ENCODE peak calls at places on chromosomes 11 and 22, in ten cellular contexts. A is GM19239; N is HFFc6; W is activated naive CD8-positive, alpha-beta T cell treated with anti-CD3 and anti-CD28 coated beads for 36 hours; E is colonic mucosa; C is AG08395; M is cardiac fibroblast; Y is cerebellum; V is NCI-H1930; S is mucosa of gallbladder. P is an unnamed sample.
A peak's percentile ranks its signal among the peaks of the same experiment; 100 is the strongest.

GRCh38 chr11:91981995-91982394 is 242.6 kb upstream of the FAT3 start:
- DNase-seq in M (peak; percentile 96), E (peak; percentile 30), V (no peak), S (peak; percentile 32), A (no peak), C (peak; percentile 94), Y (no peak), W (no peak), N (peak; percentile 96), P (peak; percentile 89)

GRCh38 chr22:22877523-22878210 is 9.9 kb upstream of the IGLL5 start:
- DNase-seq in Y (peak; percentile 28), S (peak; percentile 67), A (no peak), C (peak; percentile 75), E (peak; percentile 68), M (peak; percentile 68), N (peak; percentile 48), W (peak; percentile 65), V (peak; percentile 10), P (no peak)

GRCh38 chr22:42500836-42501179 is 18.8 kb downstream of the RRP7A start:
- DNase-seq in E (no peak), V (no peak), A (no peak), W (no peak), S (no peak), M (no peak), C (no peak), N (no peak), Y (no peak), P (no peak)

GRCh38 chr11:114479331-114479730 is 40.1 kb downstream of the REXO2 start:
- DNase-seq in Y (no peak), N (no peak), E (no peak), S (no peak), A (no peak), V (no peak), M (no peak), W (no peak), C (no peak), P (no peak)

GRCh38 chr11:12116425-12117032 is 6.1 kb downstream of the MICAL2 start:
- DNase-seq in C (no peak), Y (no peak), A (no peak), M (no peak), W (no peak), S (no peak), N (no peak), E (no peak), V (no peak), P (no peak)

GRCh38 chr11:69297926-69298777 is 4.2 kb downstream of the MYEOV start:
- DNase-seq in W (peak; percentile 69), M (peak; percentile 79), C (peak; percentile 77), S (peak; percentile 73), N (peak; percentile 89), V (no peak), E (peak; percentile 78), Y (no peak), A (peak; percentile 83), P (no peak)

GRCh38 chr22:46250035-46250782 is at the start of gene CDPF1:
- DNase-seq in A (peak; percentile 92), W (peak; percentile 93), E (peak; percentile 93), S (peak; percentile 91), M (peak; percentile 84), N (peak; percentile 80), Y (peak; percentile 94), C (peak; percentile 97), V (peak; percentile 69), P (peak; percentile 60)

GRCh38 chr22:25930083-25930482 is 188.1 kb downstream of the MYO18B start:
- DNase-seq in S (no peak), V (no peak), N (no peak), M (no peak), Y (no peak), A (no peak), C (no peak), W (no peak), E (no peak), P (no peak)

GRCh38 chr11:34891611-34892010 is 24.6 kb downstream of the APIP start:
- DNase-seq in M (no peak), C (no peak), S (no peak), N (no peak), A (no peak), Y (no peak), V (no peak), W (no peak), E (no peak), P (no peak)

GRCh38 chr11:68904458-68904847 is 762 bp downstream of the IGHMBP2 start:
- DNase-seq in M (peak; percentile 11), E (peak; percentile 52), W (peak; percentile 24), S (no peak), V (no peak), A (no peak), Y (peak; percentile 33), C (peak; percentile 19), N (no peak), P (no peak)

GRCh38 chr11:12815931-12816494 is 141.8 kb downstream of the TEAD1 start:
- DNase-seq in Y (no peak), A (no peak), V (no peak), C (no peak), M (no peak), W (no peak), N (no peak), E (no peak), S (no peak), P (no peak)

GRCh38 chr11:132353255-132353654 is 982.8 kb downstream of the NTM start:
- DNase-seq in E (no peak), A (no peak), W (no peak), Y (peak; percentile 27), S (no peak), C (no peak), M (no peak), N (no peak), V (no peak), P (no peak)

GRCh38 chr11:119473226-119473625 is 50.3 kb upstream of the THY1 start:
- DNase-seq in C (no peak), V (no peak), M (no peak), S (no peak), Y (no peak), W (no peak), A (no peak), N (no peak), E (no peak), P (no peak)

GRCh38 chr22:17952273-17952801 is 72.0 kb downstream of the MICAL3 start:
- DNase-seq in M (no peak), C (no peak), E (peak; percentile 74), A (no peak), W (no peak), N (no peak), V (no peak), Y (peak; percentile 64), S (no peak), P (no peak)

GRCh38 chr11:116314012-116314411 is 458.8 kb downstream of the BUD13 start:
- DNase-seq in W (no peak), C (no peak), Y (no peak), N (no peak), V (no peak), M (no peak), S (no peak), E (no peak), A (no peak), P (no peak)

GRCh38 chr22:22424210-22424800 is 84.2 kb downstream of the ZNF280B start:
- DNase-seq in E (no peak), Y (no peak), V (no peak), C (no peak), A (no peak), M (no peak), N (no peak), S (no peak), W (no peak), P (no peak)

GRCh38 chr22:46490538-46490937 is 46.9 kb downstream of the CELSR1 start:
- DNase-seq in S (no peak), E (no peak), V (no peak), W (no peak), C (no peak), Y (no peak), M (no peak), N (no peak), A (no peak), P (no peak)

GRCh38 chr11:12247543-12248287 is 129.7 kb upstream of the PARVA start:
- DNase-seq in A (no peak), V (no peak), M (no peak), C (no peak), Y (no peak), W (no peak), E (no peak), S (no peak), N (no peak), P (no peak)

GRCh38 chr11:88779551-88779950 is 286.2 kb downstream of the GRM5 start:
- DNase-seq in E (no peak), A (no peak), M (peak; percentile 3), S (no peak), C (peak; percentile 61), W (no peak), V (no peak), N (peak; percentile 19), Y (no peak), P (no peak)

GRCh38 chr11:2376751-2377451 is at the start of gene CD81:
- DNase-seq in W (peak; percentile 66), N (no peak), A (peak; percentile 81), S (no peak), M (peak; percentile 58), C (peak; percentile 84), E (peak; percentile 50), Y (peak; percentile 86), V (no peak), P (no peak)

GRCh38 chr22:39351689-39352214 is 2.0 kb downstream of the SYNGR1 start:
- DNase-seq in E (no peak), A (no peak), C (no peak), N (peak; percentile 50), Y (no peak), W (peak; percentile 51), M (no peak), V (no peak), S (no peak), P (peak; percentile 49)

GRCh38 chr11:32829680-32830412 is at the start of gene PRRG4:
- DNase-seq in W (peak; percentile 69), C (peak; percentile 50), M (peak; percentile 41), S (peak; percentile 80), E (peak; percentile 84), A (peak; percentile 53), N (no peak), Y (no peak), V (no peak), P (peak; percentile 71)

GRCh38 chr11:45105233-45105992 is 41.0 kb upstream of the PRDM11 start:
- DNase-seq in Y (peak; percentile 82), A (peak; percentile 50), S (peak; percentile 60), C (peak; percentile 82), E (peak; percentile 65), V (peak; percentile 68), N (peak; percentile 39), M (peak; percentile 87), W (peak; percentile 66), P (no peak)

GRCh38 chr22:42717197-42717967 is 3.3 kb downstream of the A4GALT start:
- DNase-seq in A (no peak), C (no peak), N (no peak), Y (no peak), M (peak; percentile 29), E (no peak), W (no peak), V (no peak), S (no peak), P (peak; percentile 46)

GRCh38 chr11:45089251-45089650 is 57.2 kb upstream of the PRDM11 start:
- DNase-seq in V (no peak), N (peak; percentile 90), C (peak; percentile 94), S (peak; percentile 73), M (peak; percentile 98), W (no peak), E (peak; percentile 52), Y (peak; percentile 79), A (no peak), P (peak; percentile 88)

GRCh38 chr22:17792289-17792688 is 18.0 kb upstream of the BID start:
- DNase-seq in E (no peak), N (no peak), Y (no peak), W (no peak), C (no peak), A (no peak), V (no peak), S (no peak), M (no peak), P (no peak)

GRCh38 chr22:46084943-46085830 is 65.1 kb upstream of the PPARA start:
- DNase-seq in V (no peak), S (peak; percentile 76), C (peak; percentile 76), W (no peak), Y (peak; percentile 88), A (no peak), M (peak; percentile 31), N (no peak), E (peak; percentile 63), P (peak; percentile 76)

GRCh38 chr11:116199182-116199581 is 573.6 kb downstream of the BUD13 start:
- DNase-seq in M (no peak), C (no peak), N (no peak), E (no peak), V (no peak), S (no peak), Y (no peak), A (no peak), W (no peak), P (no peak)

P was measured in foreskin keratinocyte.